ENCODE peak calls at places on chromosomes 2 and 18, in ten cellular contexts. K is adrenal gland; O is right lobe of liver; Z is brain microvascular endothelial cell; I is GM23248; N is tibial nerve; S is aorta; B is naive thymus-derived CD4-positive, alpha-beta T cell; D is CD8-positive, alpha-beta memory T cell; Y is Karpas-422. E is an unnamed sample.

GRCh38 chr18:68796936-68797690 is 767 bp upstream of the CCDC102B start:
- DNase-seq in Y (no peak), D (no peak), B (no peak), I (peak), N (no peak), O (no peak), K (no peak), Z (peak), S (no peak), E (no peak)

GRCh38 chr2:233449921-233450853 is 95.9 kb downstream of the DGKD start:
- DNase-seq in S (no peak), B (no peak), I (no peak), N (no peak), D (no peak), Z (no peak), O (peak), Y (no peak), K (no peak), E (peak)

GRCh38 chr2:152228215-152228614 is 52.7 kb upstream of the STAM2 start:
- DNase-seq in B (no peak), Z (no peak), Y (no peak), S (no peak), I (peak), O (no peak), D (no peak), N (no peak), K (no peak), E (no peak)

GRCh38 chr18:74251297-74252031 is 40.3 kb downstream of the CYB5A start:
- DNase-seq in B (no peak), K (peak), Y (no peak), S (no peak), I (peak), N (no peak), D (no peak), O (no peak), Z (peak), E (no peak)

GRCh38 chr2:121140734-121141133 is 144.3 kb downstream of the TFCP2L1 start:
- DNase-seq in D (no peak), N (no peak), B (no peak), I (no peak), O (no peak), Z (no peak), Y (no peak), K (no peak), S (no peak), E (no peak)

GRCh38 chr2:238462782-238463396 is 36.2 kb downstream of the ASB1 start:
- DNase-seq in O (no peak), N (peak), D (peak), K (no peak), B (peak), Z (peak), I (peak), S (no peak), Y (peak), E (no peak)

GRCh38 chr2:166090900-166091299 is 36.9 kb downstream of the SCN1A start:
- DNase-seq in D (no peak), B (no peak), I (no peak), Y (no peak), K (no peak), Z (no peak), S (no peak), O (no peak), N (no peak), E (no peak)

GRCh38 chr18:53909668-53910067 is 314.8 kb downstream of the MBD2 start:
- DNase-seq in D (no peak), K (no peak), O (no peak), S (no peak), Z (peak), I (peak), B (no peak), N (peak), Y (peak), E (no peak)

GRCh38 chr2:395886-396285 is 108.0 kb upstream of the ALKAL2 start:
- DNase-seq in B (no peak), D (no peak), O (no peak), I (no peak), Z (no peak), N (no peak), Y (no peak), K (no peak), S (no peak), E (no peak)

GRCh38 chr2:122830157-122830556 is 1074.7 kb downstream of the TSN start:
- DNase-seq in K (no peak), N (no peak), Z (no peak), D (no peak), B (no peak), O (no peak), I (no peak), Y (no peak), S (no peak), E (no peak)

GRCh38 chr2:85273732-85274731 is 53.8 kb downstream of the TGOLN2 start:
- DNase-seq in I (peak), S (no peak), O (no peak), D (no peak), B (no peak), Y (no peak), N (no peak), Z (peak), K (peak), E (no peak)

GRCh38 chr2:117985092-117985491 is 28.8 kb downstream of the CCDC93 start:
- DNase-seq in N (no peak), S (no peak), B (no peak), O (no peak), Y (no peak), D (no peak), Z (no peak), I (peak), K (no peak), E (no peak)

GRCh38 chr2:235808366-235808765 is 314.5 kb downstream of the AGAP1 start:
- DNase-seq in I (no peak), N (no peak), Y (no peak), K (no peak), O (no peak), D (no peak), Z (no peak), B (no peak), S (no peak), E (no peak)

GRCh38 chr2:7011376-7012083 is 94.3 kb downstream of the RNF144A start:
- DNase-seq in S (no peak), Z (peak), O (no peak), I (peak), B (no peak), N (no peak), Y (no peak), D (no peak), K (peak), E (no peak)
- H3K27ac ChIP-seq in S (no peak), Z (peak), O (no peak), I (peak), B (no peak), N (no peak), Y (no peak), D (no peak), K (peak), E (no peak)

GRCh38 chr2:215948051-215948450 is 65.3 kb downstream of the MREG start:
- DNase-seq in I (no peak), Y (no peak), S (no peak), D (no peak), O (no peak), B (no peak), N (no peak), K (no peak), Z (no peak), E (no peak)
- H3K4me3 ChIP-seq in I (no peak), Y (no peak), S (no peak), D (no peak), O (no peak), B (no peak), N (no peak), K (no peak), Z (no peak), E (no peak)

DNA sequence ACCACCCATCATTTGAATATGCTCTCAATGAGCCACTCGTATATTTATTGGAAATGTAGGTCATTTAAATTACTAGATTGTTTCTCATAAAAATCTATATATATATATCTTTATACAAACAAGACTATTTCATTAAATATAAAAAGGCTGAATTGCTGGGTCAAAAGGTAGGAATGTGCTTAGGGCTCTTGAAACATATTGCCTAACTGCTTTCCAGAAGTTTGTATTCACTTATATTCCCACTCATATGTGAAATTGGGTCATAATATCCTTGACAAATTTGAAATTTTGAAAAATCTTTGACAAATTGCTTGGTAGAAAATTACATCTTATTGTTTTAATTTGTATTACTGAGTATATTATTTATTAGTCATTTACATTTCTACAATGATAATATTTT is 999.8 kb upstream of the CDH2 start:
- DNase-seq in D (no peak), B (no peak), S (no peak), O (no peak), K (no peak), Z (no peak), I (peak), Y (no peak), N (no peak), E (no peak)
- H3K27ac ChIP-seq in D (no peak), B (no peak), S (no peak), O (no peak), K (no peak), Z (no peak), I (no peak), Y (no peak), N (no peak), E (no peak)

GRCh38 chr2:105873281-105873680 is 128.6 kb downstream of the NCK2 start:
- DNase-seq in K (no peak), O (no peak), Y (no peak), B (no peak), S (no peak), I (no peak), N (no peak), Z (no peak), D (no peak), E (no peak)
- H3K4me3 ChIP-seq in K (no peak), O (no peak), Y (no peak), B (no peak), S (no peak), I (no peak), N (no peak), Z (no peak), D (no peak), E (no peak)

DNA sequence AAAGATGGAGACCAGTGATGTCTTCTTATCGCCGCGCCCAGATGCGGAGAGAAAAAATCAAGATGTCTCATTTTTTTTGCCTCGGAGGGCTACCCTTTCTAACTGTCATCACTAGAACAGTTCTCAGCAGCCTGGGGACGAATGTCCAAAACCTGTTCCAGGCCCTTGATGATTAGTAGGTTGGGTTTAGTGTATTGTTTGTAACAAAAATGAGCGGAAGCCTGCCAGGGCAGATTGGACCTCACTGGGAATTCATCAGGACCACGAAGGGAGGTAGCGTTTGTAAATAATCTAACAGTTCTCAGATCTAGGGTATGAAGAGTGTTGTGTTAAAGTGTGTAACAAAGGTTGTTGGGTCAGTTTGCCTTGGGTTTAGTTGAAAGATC is 767 bp downstream of the CEP68 start:
- DNase-seq in N (no peak), S (no peak), D (no peak), Y (peak), B (peak), K (no peak), Z (no peak), I (no peak), O (no peak), E (no peak)
- H3K27ac ChIP-seq in N (peak), S (no peak), D (peak), Y (peak), B (peak), K (peak), Z (peak), I (peak), O (peak), E (peak)

GRCh38 chr2:28568533-28568932 is 72.7 kb downstream of the PLB1 start:
- DNase-seq in I (peak), K (no peak), Y (no peak), D (no peak), N (no peak), B (no peak), O (no peak), Z (no peak), S (no peak), E (no peak)
- H3K4me3 ChIP-seq in I (no peak), K (no peak), Y (no peak), D (no peak), N (no peak), B (no peak), O (no peak), Z (no peak), S (no peak), E (no peak)

DNA sequence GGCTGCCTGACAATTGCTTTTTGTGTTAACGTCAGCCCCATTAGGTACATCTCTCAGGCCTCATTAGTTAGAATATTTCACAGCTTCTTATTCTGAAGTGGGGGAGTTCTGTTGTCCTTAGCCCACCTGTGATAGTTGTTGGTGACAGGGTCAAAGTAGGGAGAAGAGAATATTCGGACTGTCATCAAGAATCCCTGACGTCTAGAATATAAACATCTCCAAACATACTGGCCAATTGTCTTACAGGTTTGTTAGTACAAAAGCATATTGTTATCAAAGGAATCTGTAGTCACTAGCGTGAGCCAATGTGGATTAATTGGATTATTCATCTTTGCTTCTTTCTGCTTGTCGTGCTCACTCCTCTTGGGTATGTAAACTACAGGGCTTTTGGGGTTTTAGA is 77.6 kb downstream of the DIS3L2 start:
- DNase-seq in Z (no peak), N (no peak), K (no peak), B (no peak), D (no peak), Y (no peak), O (no peak), S (no peak), I (no peak), E (no peak)
- H3K27ac ChIP-seq in Z (no peak), N (no peak), K (no peak), B (no peak), D (no peak), Y (no peak), O (no peak), S (no peak), I (no peak), E (no peak)

DNA sequence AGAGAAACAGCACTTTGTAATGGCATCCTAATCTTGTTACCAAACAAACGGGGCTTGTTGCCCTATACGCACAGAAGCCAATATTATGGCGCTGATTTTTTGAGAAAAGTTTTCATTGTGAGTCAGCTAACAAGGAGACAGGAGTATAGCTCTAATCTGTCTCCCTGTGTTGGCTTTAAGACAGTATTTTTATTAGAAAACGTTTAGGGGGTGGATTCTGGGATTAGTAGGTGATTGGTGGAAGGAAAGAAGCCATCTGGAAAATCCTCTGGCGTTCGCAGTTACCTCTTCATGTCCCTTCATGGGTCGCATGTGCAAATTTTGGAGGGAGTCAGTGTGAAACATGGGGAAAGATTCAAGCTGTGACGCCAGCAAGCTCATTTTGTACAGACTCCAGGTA is 698 bp upstream of the TMEM237 start:
- DNase-seq in Y (no peak), D (no peak), S (no peak), Z (no peak), N (peak), K (peak), O (no peak), B (no peak), I (peak), E (no peak)
- H3K4me3 ChIP-seq in Y (no peak), D (no peak), S (peak), Z (no peak), N (peak), K (no peak), O (no peak), B (no peak), I (peak), E (peak)

GRCh38 chr2:150620860-150621259 is 133.4 kb upstream of the RND3 start:
- DNase-seq in N (no peak), K (no peak), O (no peak), I (peak), D (no peak), Z (peak), B (no peak), S (no peak), Y (no peak), E (no peak)
- H3K27ac ChIP-seq in N (peak), K (peak), O (peak), I (peak), D (no peak), Z (peak), B (no peak), S (no peak), Y (no peak), E (no peak)